ENCODE peak calls at places on chromosomes 11 and 22, in four cellular contexts. P, H, O and Q are unnamed samples.

GRCh38 chr11:104999716-105000115 is 23.3 kb downstream of the CASP5 start:
- DNase-seq in O (no peak), P (no peak), H (no peak), Q (no peak)

GRCh38 chr11:77407613-77408012 is 66.3 kb downstream of the PAK1 start:
- DNase-seq in H (peak; percentile 56), P (no peak), O (no peak), Q (no peak)

GRCh38 chr11:119363081-119363861 is 16.8 kb upstream of the MFRP start:
- DNase-seq in O (no peak), H (no peak), P (no peak), Q (no peak)

GRCh38 chr11:12961615-12962014 is 47.5 kb upstream of the RASSF10 start:
- DNase-seq in P (no peak), O (no peak), H (no peak), Q (no peak)

GRCh38 chr22:37383342-37383741 is 43.9 kb downstream of the ELFN2 start:
- DNase-seq in P (no peak), H (no peak), O (no peak), Q (no peak)

GRCh38 chr11:35031869-35032268 is 107.1 kb upstream of the CD44 start:
- DNase-seq in H (no peak), O (no peak), P (no peak), Q (no peak)

GRCh38 chr22:27474711-27475547 is 326.6 kb downstream of the MN1 start:
- DNase-seq in O (no peak), H (no peak), P (peak; percentile 76), Q (no peak)

GRCh38 chr11:76161261-76161961 is 44.9 kb downstream of the WNT11 start:
- DNase-seq in O (no peak), P (no peak), H (no peak), Q (peak; percentile 69)

GRCh38 chr11:65445604-65446445 is 23.2 kb downstream of the NEAT1 start:
- DNase-seq in P (no peak), O (no peak), H (no peak), Q (no peak)

GRCh38 chr11:64208086-64208795 is 1.7 kb downstream of the FERMT3 start:
- DNase-seq in O (no peak), H (no peak), P (no peak), Q (no peak)

GRCh38 chr11:43756575-43756974 is 76.0 kb downstream of the HSD17B12 start:
- DNase-seq in P (no peak), O (no peak), H (no peak), Q (no peak)
- TF ChIP-seq CBFB in P (no peak), O (no peak), H (no peak), Q (no peak)

GRCh38 chr11:1293619-1294015 is 15.8 kb downstream of the TOLLIP start:
- DNase-seq in P (no peak), O (no peak), H (no peak), Q (no peak)
- TF ChIP-seq CBFB in P (no peak), O (no peak), H (no peak), Q (no peak)

GRCh38 chr11:492416-493226 is 14.4 kb downstream of the RNH1 start:
- DNase-seq in H (no peak), P (no peak), O (no peak), Q (no peak)
- TF ChIP-seq CBFB in H (no peak), P (no peak), O (no peak), Q (no peak)

DNA sequence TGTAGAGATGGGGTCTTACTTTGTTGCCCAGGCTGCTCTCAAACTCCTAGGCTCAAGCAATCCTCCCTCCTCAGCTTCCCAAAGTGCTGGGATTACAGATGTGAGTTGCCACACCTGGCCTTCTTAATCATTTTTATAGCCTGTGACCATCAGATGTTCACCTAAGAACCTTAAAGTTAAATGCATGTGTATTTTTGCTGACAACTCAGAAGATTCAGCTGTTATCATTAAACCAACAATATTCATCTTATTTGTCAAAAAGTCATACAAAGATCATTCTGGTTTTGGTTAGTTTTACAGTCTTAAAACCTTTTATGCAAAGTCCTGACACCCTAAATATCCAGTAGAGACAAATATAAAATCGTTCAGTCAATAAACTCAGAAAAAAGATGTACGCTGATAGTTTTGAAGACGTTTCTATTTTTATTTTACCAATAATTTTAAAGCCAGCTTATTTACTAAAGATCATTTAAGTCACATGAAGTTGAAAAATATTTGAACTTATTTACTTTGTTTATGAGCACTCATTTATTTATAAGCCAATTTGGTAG is 22.2 kb downstream of the CLDN5 start:
- DNase-seq in O (no peak), P (no peak), H (no peak), Q (no peak)
- TF ChIP-seq CBFB in O (no peak), P (no peak), H (no peak), Q (no peak)

DNA sequence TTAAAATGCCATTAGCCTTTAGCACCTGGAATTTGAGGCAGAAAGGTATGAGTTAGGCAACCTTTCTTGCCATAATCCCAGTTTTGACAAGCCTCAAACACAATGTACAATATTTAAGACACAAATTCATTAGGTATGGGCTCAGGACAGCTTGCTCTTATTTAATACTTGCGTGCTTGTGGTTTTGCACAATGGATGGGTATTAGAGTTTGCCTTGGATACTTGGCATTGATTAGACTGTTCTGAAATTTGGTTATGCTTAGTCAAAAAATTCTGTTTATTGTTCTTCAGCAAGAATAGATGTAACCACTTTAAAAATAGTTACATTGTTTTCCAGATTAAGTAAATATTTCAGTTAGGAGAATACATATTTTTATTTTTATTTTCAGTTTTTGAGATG is 5.4 kb upstream of the C11orf65 start:
- DNase-seq in P (no peak), H (no peak), O (no peak), Q (no peak)
- TF ChIP-seq CBFB in P (no peak), H (no peak), O (no peak), Q (no peak)